ENCODE peak calls at places on chromosomes 3 and 15, in four cellular contexts. One of them, this sample, is unnamed.

GRCh38 chr3:179765396-179765795 is 112.6 kb downstream of the USP13 start:
- DNase-seq in Panc1: no peak
- DNase-seq in K562: no peak
- DNase-seq in HCT116: no peak
- DNase-seq in this sample: no peak

GRCh38 chr3:123155471-123156011 is 46.2 kb upstream of the SEC22A start:
- DNase-seq in K562: no peak
- DNase-seq in Panc1: no peak
- DNase-seq in HCT116: no peak
- DNase-seq in this sample: no peak

GRCh38 chr15:58383876-58384275 is 47.9 kb upstream of the LIPC start:
- DNase-seq in Panc1: no peak
- DNase-seq in HCT116: no peak
- DNase-seq in K562: peak; percentile 57
- DNase-seq in this sample: no peak

GRCh38 chr3:24670871-24671270 is 176.2 kb upstream of the THRB start:
- DNase-seq in K562: no peak
- DNase-seq in HCT116: no peak
- DNase-seq in Panc1: no peak
- DNase-seq in this sample: peak; percentile 30

GRCh38 chr15:88090406-88091085 is 166.0 kb downstream of the NTRK3 start:
- DNase-seq in HCT116: no peak
- DNase-seq in K562: no peak
- DNase-seq in Panc1: no peak
- DNase-seq in this sample: no peak

GRCh38 chr15:101123222-101123910 is 128.5 kb downstream of the CHSY1 start:
- DNase-seq in Panc1: no peak
- DNase-seq in HCT116: no peak
- DNase-seq in K562: no peak
- DNase-seq in this sample: no peak

GRCh38 chr15:27468151-27468556 is 497.2 kb downstream of the GABRG3 start:
- DNase-seq in HCT116: no peak
- DNase-seq in K562: peak; percentile 83
- DNase-seq in Panc1: no peak
- DNase-seq in this sample: no peak

GRCh38 chr15:97600190-97600589 is 360.3 kb upstream of the ARRDC4 start:
- DNase-seq in K562: no peak
- DNase-seq in HCT116: no peak
- DNase-seq in Panc1: no peak
- DNase-seq in this sample: no peak

GRCh38 chr15:101441706-101442105 is 47.8 kb downstream of the PCSK6 start:
- DNase-seq in HCT116: no peak
- DNase-seq in Panc1: no peak
- DNase-seq in K562: no peak
- DNase-seq in this sample: no peak

GRCh38 chr3:29185706-29186105 is 95.2 kb upstream of the RBMS3 start:
- DNase-seq in K562: no peak
- DNase-seq in Panc1: no peak
- DNase-seq in HCT116: no peak
- DNase-seq in this sample: no peak

GRCh38 chr3:96007650-96008195 is 806.7 kb upstream of the EPHA6 start:
- DNase-seq in K562: no peak
- DNase-seq in HCT116: no peak
- DNase-seq in Panc1: no peak
- DNase-seq in this sample: no peak

DNA sequence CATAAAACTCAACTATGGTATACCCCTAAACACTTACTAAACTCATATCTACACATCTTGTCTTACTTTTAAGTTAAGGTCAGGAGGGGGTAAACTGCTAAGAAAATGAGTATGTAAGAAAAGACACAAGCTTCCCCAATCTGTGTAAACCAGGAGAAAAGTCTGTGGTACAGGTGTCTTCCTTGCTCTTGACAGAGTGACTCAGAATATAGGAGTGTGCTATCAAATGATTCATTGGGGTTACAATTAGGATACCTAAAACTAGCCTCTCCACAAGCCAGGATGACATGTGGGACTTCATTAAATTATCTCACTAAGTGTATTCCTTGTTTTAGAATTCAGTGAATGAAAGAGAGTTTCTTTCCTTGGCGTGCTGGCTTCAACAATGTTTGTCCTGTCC is 274.8 kb downstream of the BBX start:
- DNase-seq in K562: no peak
- DNase-seq in Panc1: no peak
- DNase-seq in HCT116: no peak
- DNase-seq in this sample: no peak
- TF ChIP-seq TCF7L2 in K562: no peak
- TF ChIP-seq TCF7L2 in Panc1: no peak
- TF ChIP-seq TCF7L2 in HCT116: no peak
- TF ChIP-seq TCF7L2 in this sample: no peak

GRCh38 chr3:49028673-49029562 is at the start of gene IMPDH2:
- DNase-seq in HCT116: peak; percentile 87
- DNase-seq in Panc1: peak; percentile 71
- DNase-seq in K562: peak; percentile 95
- DNase-seq in this sample: peak; percentile 82

GRCh38 chr3:49027634-49028033 is 1.6 kb downstream of the IMPDH2 start:
- DNase-seq in K562: no peak
- DNase-seq in Panc1: no peak
- DNase-seq in HCT116: no peak
- DNase-seq in this sample: no peak

GRCh38 chr3:49029563-49029884 is 326 bp upstream of the IMPDH2 start:
- DNase-seq in K562: no peak
- DNase-seq in Panc1: no peak
- DNase-seq in HCT116: no peak
- DNase-seq in this sample: no peak

GRCh38 chr3:49026536-49026935 is 2.7 kb downstream of the IMPDH2 start:
- DNase-seq in HCT116: no peak
- DNase-seq in K562: no peak
- DNase-seq in Panc1: no peak
- DNase-seq in this sample: no peak

DNA sequence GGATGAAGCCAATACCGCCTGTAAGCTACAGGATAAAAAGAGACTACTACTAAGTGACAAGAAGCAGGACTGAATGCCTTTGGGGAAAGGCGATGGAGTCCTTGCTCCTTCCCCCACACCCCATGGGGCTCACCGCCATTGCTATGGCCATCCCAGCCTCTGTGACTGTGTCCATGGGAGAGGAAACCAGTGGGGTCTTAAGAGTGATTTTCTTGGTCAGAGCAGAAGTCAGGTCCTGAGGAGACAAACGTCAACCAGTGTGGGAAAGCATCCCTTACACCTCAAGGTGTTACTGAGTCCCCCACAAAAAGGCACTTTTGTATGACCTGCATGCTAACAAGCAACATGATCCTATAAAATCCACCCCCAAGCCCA is 913 bp downstream of the IMPDH2 start:
- DNase-seq in HCT116: no peak
- DNase-seq in Panc1: no peak
- DNase-seq in K562: peak; percentile 15
- DNase-seq in this sample: no peak
- TF ChIP-seq TCF7L2 in HCT116: no peak
- TF ChIP-seq TCF7L2 in Panc1: no peak
- TF ChIP-seq TCF7L2 in K562: no peak
- TF ChIP-seq TCF7L2 in this sample: no peak

DNA sequence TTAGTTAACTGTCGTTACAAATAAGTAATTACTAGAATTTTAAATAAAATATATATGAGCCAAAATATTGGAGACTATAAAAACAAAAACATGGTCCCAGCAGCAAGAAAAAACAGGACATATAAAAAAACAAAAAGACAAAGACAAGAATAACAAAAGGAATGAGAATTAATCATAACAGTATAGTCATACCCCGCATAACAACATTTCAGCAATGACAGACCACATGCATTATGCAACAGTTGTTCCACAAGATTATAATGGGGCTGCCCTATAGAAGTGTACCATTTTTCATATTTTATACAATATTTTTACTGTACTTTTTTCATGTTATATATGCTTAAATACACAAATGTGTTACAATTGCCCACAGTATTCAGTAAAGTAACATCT is 5.6 kb downstream of the HLTF start:
- DNase-seq in Panc1: no peak
- DNase-seq in K562: no peak
- DNase-seq in HCT116: no peak
- DNase-seq in this sample: no peak
- TF ChIP-seq TCF7L2 in Panc1: no peak
- TF ChIP-seq TCF7L2 in K562: no peak
- TF ChIP-seq TCF7L2 in HCT116: no peak
- TF ChIP-seq TCF7L2 in this sample: no peak

DNA sequence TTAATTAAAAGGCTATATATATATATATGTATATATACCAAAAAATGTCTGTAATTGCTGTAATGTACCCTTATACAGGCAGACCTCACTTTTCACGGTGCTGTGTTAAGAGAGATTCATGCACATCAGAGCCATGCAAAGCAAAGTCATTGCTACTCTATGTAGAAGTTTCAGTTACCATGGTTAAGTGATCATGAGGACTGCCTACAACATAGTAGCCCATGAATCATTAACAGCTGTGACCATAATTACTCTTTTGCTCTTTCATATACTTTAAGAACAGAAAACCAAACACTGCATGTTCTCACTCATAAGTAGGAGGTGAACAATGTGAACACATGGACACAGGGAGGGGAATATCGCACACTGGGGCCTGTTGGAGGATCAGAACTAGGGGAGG is 225.3 kb upstream of the EPHA3 start:
- DNase-seq in Panc1: no peak
- DNase-seq in HCT116: no peak
- DNase-seq in K562: no peak
- DNase-seq in this sample: no peak
- TF ChIP-seq TCF7L2 in Panc1: no peak
- TF ChIP-seq TCF7L2 in HCT116: no peak
- TF ChIP-seq TCF7L2 in K562: no peak
- TF ChIP-seq TCF7L2 in this sample: no peak

GRCh38 chr15:96341465-96342142 is 11.1 kb downstream of the NR2F2 start:
- DNase-seq in Panc1: no peak
- DNase-seq in K562: no peak
- DNase-seq in HCT116: no peak
- DNase-seq in this sample: no peak

GRCh38 chr15:96339662-96340347 is 9.3 kb downstream of the NR2F2 start:
- DNase-seq in K562: no peak
- DNase-seq in HCT116: no peak
- DNase-seq in Panc1: no peak
- DNase-seq in this sample: no peak

GRCh38 chr15:96342143-96342466 is 11.6 kb downstream of the NR2F2 start:
- DNase-seq in HCT116: no peak
- DNase-seq in Panc1: no peak
- DNase-seq in K562: no peak
- DNase-seq in this sample: no peak

GRCh38 chr15:96340348-96340610 is 9.8 kb downstream of the NR2F2 start:
- DNase-seq in HCT116: no peak
- DNase-seq in K562: no peak
- DNase-seq in Panc1: no peak
- DNase-seq in this sample: no peak

DNA sequence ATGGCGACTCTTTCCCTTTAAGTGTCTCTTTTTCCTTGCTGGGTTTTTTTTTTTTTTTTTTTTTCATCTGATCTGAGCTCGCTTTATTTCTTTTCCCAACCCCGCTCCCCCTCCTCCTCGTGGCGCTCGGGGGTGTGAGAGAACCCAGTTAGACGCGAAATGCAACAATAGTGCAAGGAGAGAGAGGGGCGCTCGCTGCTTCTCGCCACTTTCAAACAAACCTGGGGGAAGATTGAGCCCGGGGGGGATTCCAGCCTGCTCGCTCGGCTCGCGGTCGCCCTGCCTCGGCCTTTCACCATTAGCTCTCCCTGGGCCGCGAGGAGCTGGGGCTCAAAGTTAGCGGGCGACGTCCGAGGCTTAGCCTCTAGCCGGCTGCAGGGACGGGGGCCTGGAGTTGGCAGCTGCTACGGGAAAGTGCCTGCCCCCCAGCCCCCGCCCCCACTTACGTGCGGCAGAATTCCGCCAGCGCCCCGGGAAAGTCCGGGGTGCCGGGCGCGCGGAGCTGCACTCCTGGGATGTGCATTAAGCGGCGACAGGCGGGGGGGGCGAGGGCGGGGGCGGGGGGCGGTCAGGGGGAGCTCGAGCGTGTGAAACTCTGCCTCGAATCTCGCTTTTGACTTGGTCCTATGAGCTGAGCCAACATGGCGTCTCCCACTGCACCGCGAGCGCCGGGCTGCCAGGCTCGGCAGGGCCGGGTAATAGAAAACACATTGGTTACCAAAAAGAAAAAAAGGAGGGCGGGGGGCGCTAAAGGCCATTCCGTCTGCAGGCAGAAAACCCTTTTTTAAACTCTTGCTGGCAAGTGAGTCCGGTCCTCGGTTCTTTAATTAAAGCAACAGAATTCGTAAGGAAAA is 10.3 kb downstream of the NR2F2 start:
- DNase-seq in HCT116: no peak
- DNase-seq in K562: no peak
- DNase-seq in Panc1: no peak
- DNase-seq in this sample: no peak
- TF ChIP-seq TCF7L2 in HCT116: no peak
- TF ChIP-seq TCF7L2 in K562: no peak
- TF ChIP-seq TCF7L2 in Panc1: no peak
- TF ChIP-seq TCF7L2 in this sample: no peak

DNA sequence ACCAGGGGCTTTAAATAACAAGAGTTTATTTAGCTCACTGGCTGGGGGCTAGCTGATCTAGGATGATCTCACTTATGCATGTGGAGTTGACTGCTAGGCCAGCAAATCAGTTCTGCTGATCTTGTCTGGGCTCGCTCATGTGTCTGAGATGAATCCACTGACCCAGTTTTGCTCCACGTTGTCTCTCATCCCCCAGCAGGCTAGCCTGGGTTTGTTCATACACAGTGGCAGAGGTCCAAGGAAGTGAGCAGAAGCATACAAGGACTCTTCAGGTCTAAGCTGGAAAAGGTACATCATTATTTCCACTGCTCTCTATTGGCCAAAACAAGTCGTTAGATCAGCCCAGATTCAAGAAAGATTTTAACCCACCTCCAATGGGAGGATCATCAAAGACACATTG is 238.0 kb downstream of the PLCL2 start:
- DNase-seq in Panc1: no peak
- DNase-seq in HCT116: no peak
- DNase-seq in K562: no peak
- DNase-seq in this sample: no peak
- TF ChIP-seq TCF7L2 in Panc1: no peak
- TF ChIP-seq TCF7L2 in HCT116: no peak
- TF ChIP-seq TCF7L2 in K562: no peak
- TF ChIP-seq TCF7L2 in this sample: no peak

GRCh38 chr3:70933105-70933810 is 620.8 kb upstream of the MDFIC2 start:
- DNase-seq in K562: no peak
- DNase-seq in Panc1: no peak
- DNase-seq in HCT116: no peak
- DNase-seq in this sample: peak; percentile 9
- TF ChIP-seq TCF7L2 in K562: no peak
- TF ChIP-seq TCF7L2 in Panc1: no peak
- TF ChIP-seq TCF7L2 in HCT116: no peak
- TF ChIP-seq TCF7L2 in this sample: no peak

This sample was measured in HepG2.